ENCODE peak calls at places on chromosomes 16 and 17, in four cellular contexts. One of them, this sample, is unnamed.

GRCh38 chr16:10501016-10501607 is 79.3 kb downstream of the EMP2 start:
- DNase-seq in left cardiac atrium: no peak
- DNase-seq in H7: no peak
- DNase-seq in germinal center: no peak
- DNase-seq in this sample: no peak

GRCh38 chr17:45221997-45222272 is 250 bp downstream of the FMNL1 start:
- DNase-seq in germinal center: no peak
- DNase-seq in left cardiac atrium: no peak
- DNase-seq in H7: no peak
- DNase-seq in this sample: peak

GRCh38 chr17:44086364-44087311 is 16.1 kb downstream of the G6PC3 start:
- DNase-seq in H7: peak
- DNase-seq in germinal center: no peak
- DNase-seq in left cardiac atrium: no peak
- DNase-seq in this sample: no peak

GRCh38 chr17:74836691-74837467 is 22.8 kb downstream of the GRIN2C start:
- DNase-seq in left cardiac atrium: no peak
- DNase-seq in germinal center: no peak
- DNase-seq in H7: no peak
- DNase-seq in this sample: no peak

GRCh38 chr17:63431939-63432804 is 13.9 kb downstream of the CYB561 start:
- DNase-seq in germinal center: no peak
- DNase-seq in left cardiac atrium: peak
- DNase-seq in H7: peak
- DNase-seq in this sample: no peak

GRCh38 chr17:41586863-41587495 is at the start of gene KRT14:
- DNase-seq in germinal center: no peak
- DNase-seq in H7: no peak
- DNase-seq in left cardiac atrium: no peak
- DNase-seq in this sample: no peak

GRCh38 chr16:61323456-61323855 is 712.8 kb downstream of the CDH8 start:
- DNase-seq in H7: no peak
- DNase-seq in germinal center: no peak
- DNase-seq in left cardiac atrium: no peak
- DNase-seq in this sample: no peak

GRCh38 chr16:85396879-85397871 is 215.9 kb upstream of the GSE1 start:
- DNase-seq in H7: peak
- DNase-seq in left cardiac atrium: peak
- DNase-seq in germinal center: peak
- DNase-seq in this sample: peak

GRCh38 chr16:21100447-21100846 is 50.2 kb downstream of the DNAH3 start:
- DNase-seq in H7: no peak
- DNase-seq in left cardiac atrium: no peak
- DNase-seq in germinal center: no peak
- DNase-seq in this sample: no peak

GRCh38 chr16:4226251-4227039 is 15.4 kb downstream of the SRL start:
- DNase-seq in left cardiac atrium: no peak
- DNase-seq in germinal center: no peak
- DNase-seq in H7: no peak
- DNase-seq in this sample: no peak

GRCh38 chr17:38867179-38867994 is 2.5 kb upstream of the LASP1 start:
- DNase-seq in left cardiac atrium: peak
- DNase-seq in H7: peak
- DNase-seq in germinal center: peak
- DNase-seq in this sample: peak

GRCh38 chr17:76025294-76025693 is 1.8 kb downstream of the EVPL start:
- DNase-seq in germinal center: no peak
- DNase-seq in left cardiac atrium: no peak
- DNase-seq in H7: no peak
- DNase-seq in this sample: no peak

GRCh38 chr17:38959508-38959907 is 7.7 kb downstream of the FBXO47 start:
- DNase-seq in germinal center: no peak
- DNase-seq in left cardiac atrium: no peak
- DNase-seq in H7: no peak
- DNase-seq in this sample: no peak

GRCh38 chr16:81004646-81005353 is 1.9 kb downstream of the CMC2 start:
- DNase-seq in germinal center: peak
- DNase-seq in left cardiac atrium: no peak
- DNase-seq in H7: no peak
- DNase-seq in this sample: no peak

GRCh38 chr16:4264546-4264945 is 8.3 kb downstream of the TFAP4 start:
- DNase-seq in left cardiac atrium: no peak
- DNase-seq in H7: peak
- DNase-seq in germinal center: no peak
- DNase-seq in this sample: no peak

GRCh38 chr17:16444258-16444886 is 29.0 kb downstream of the TRPV2 start:
- DNase-seq in H7: peak
- DNase-seq in germinal center: no peak
- DNase-seq in left cardiac atrium: no peak
- DNase-seq in this sample: no peak

GRCh38 chr16:15907863-15908478 is 19.6 kb upstream of the CEP20 start:
- DNase-seq in left cardiac atrium: no peak
- DNase-seq in germinal center: peak
- DNase-seq in H7: peak
- DNase-seq in this sample: no peak

GRCh38 chr17:43634681-43635125 is 27.0 kb downstream of the MEOX1 start:
- DNase-seq in H7: no peak
- DNase-seq in left cardiac atrium: peak
- DNase-seq in germinal center: no peak
- DNase-seq in this sample: peak

GRCh38 chr16:58487566-58488351 is 12.2 kb upstream of the NDRG4 start:
- DNase-seq in germinal center: peak
- DNase-seq in left cardiac atrium: peak
- DNase-seq in H7: peak
- DNase-seq in this sample: peak

GRCh38 chr16:66898207-66898606 is 17.9 kb downstream of the PDP2 start:
- DNase-seq in germinal center: no peak
- DNase-seq in left cardiac atrium: no peak
- DNase-seq in H7: no peak
- DNase-seq in this sample: peak

GRCh38 chr17:68356949-68357455 is 65.7 kb downstream of the ARSG start:
- DNase-seq in germinal center: no peak
- DNase-seq in left cardiac atrium: no peak
- DNase-seq in H7: no peak
- DNase-seq in this sample: no peak

GRCh38 chr17:78716814-78717393 is 65.2 kb downstream of the CYTH1 start:
- DNase-seq in H7: peak
- DNase-seq in germinal center: no peak
- DNase-seq in left cardiac atrium: peak
- DNase-seq in this sample: peak

GRCh38 chr17:51391992-51392654 is 131.8 kb downstream of the UTP18 start:
- DNase-seq in germinal center: no peak
- DNase-seq in left cardiac atrium: no peak
- DNase-seq in H7: no peak
- DNase-seq in this sample: no peak

GRCh38 chr17:17156107-17156506 is 50.0 kb downstream of the PLD6 start:
- DNase-seq in left cardiac atrium: no peak
- DNase-seq in germinal center: no peak
- DNase-seq in H7: no peak
- DNase-seq in this sample: no peak

GRCh38 chr16:3121843-3122467 is 9.6 kb downstream of the ZNF205 start:
- DNase-seq in germinal center: no peak
- DNase-seq in H7: no peak
- DNase-seq in left cardiac atrium: no peak
- DNase-seq in this sample: peak

GRCh38 chr17:38617074-38617860 is 11.5 kb upstream of the SRCIN1 start:
- DNase-seq in H7: peak
- DNase-seq in left cardiac atrium: no peak
- DNase-seq in germinal center: no peak
- DNase-seq in this sample: no peak

GRCh38 chr16:24728011-24728410 is 1.4 kb upstream of the TNRC6A start:
- DNase-seq in germinal center: no peak
- DNase-seq in left cardiac atrium: no peak
- DNase-seq in H7: no peak
- DNase-seq in this sample: no peak

GRCh38 chr16:11583889-11584565 is 2.7 kb downstream of the LITAF start:
- DNase-seq in left cardiac atrium: peak
- DNase-seq in H7: no peak
- DNase-seq in germinal center: peak
- DNase-seq in this sample: no peak

GRCh38 chr17:8563981-8564602 is 66.4 kb downstream of the MYH10 start:
- DNase-seq in left cardiac atrium: no peak
- DNase-seq in H7: no peak
- DNase-seq in germinal center: no peak
- DNase-seq in this sample: no peak